ENCODE peak calls at places on chromosome 19, in five cellular contexts. One of them, this sample, is unnamed.

GRCh38 chr19:15934332-15935078 is at the start of gene CYP4F11:
- DNase-seq in NCI-H524: no peak
- DNase-seq in NCI-H345: no peak
- DNase-seq in HT1080: no peak
- DNase-seq in AG10803: no peak
- DNase-seq in this sample: no peak

GRCh38 chr19:50639121-50640112 is at the start of gene SYT3:
- DNase-seq in NCI-H524: peak
- DNase-seq in NCI-H345: peak
- DNase-seq in HT1080: no peak
- DNase-seq in AG10803: peak
- DNase-seq in this sample: peak

GRCh38 chr19:47190167-47190727 is 40.8 kb downstream of the BBC3 start:
- DNase-seq in NCI-H524: no peak
- DNase-seq in NCI-H345: no peak
- DNase-seq in HT1080: peak
- DNase-seq in AG10803: peak
- DNase-seq in this sample: no peak

GRCh38 chr19:42250249-42250665 is 4.7 kb downstream of the ERF start:
- DNase-seq in NCI-H524: no peak
- DNase-seq in NCI-H345: no peak
- DNase-seq in HT1080: no peak
- DNase-seq in AG10803: no peak
- DNase-seq in this sample: no peak

GRCh38 chr19:56105090-56105701 is 15.9 kb downstream of the ZNF787 start:
- DNase-seq in NCI-H524: peak
- DNase-seq in NCI-H345: peak
- DNase-seq in HT1080: no peak
- DNase-seq in AG10803: peak
- DNase-seq in this sample: peak

GRCh38 chr19:873084-874019 is 13.9 kb downstream of the CFD start:
- DNase-seq in NCI-H524: no peak
- DNase-seq in NCI-H345: no peak
- DNase-seq in HT1080: no peak
- DNase-seq in AG10803: peak
- DNase-seq in this sample: no peak

GRCh38 chr19:17522988-17523872 is 11.8 kb downstream of the PGLS start:
- DNase-seq in NCI-H524: no peak
- DNase-seq in NCI-H345: no peak
- DNase-seq in HT1080: no peak
- DNase-seq in AG10803: no peak
- DNase-seq in this sample: no peak

GRCh38 chr19:18700501-18701249 is 17.2 kb downstream of the CRTC1 start:
- DNase-seq in NCI-H524: peak
- DNase-seq in NCI-H345: no peak
- DNase-seq in HT1080: no peak
- DNase-seq in AG10803: peak
- DNase-seq in this sample: peak

GRCh38 chr19:18340990-18341868 is 831 bp downstream of the PGPEP1 start:
- DNase-seq in NCI-H524: peak
- DNase-seq in NCI-H345: peak
- DNase-seq in HT1080: peak
- DNase-seq in AG10803: peak
- DNase-seq in this sample: no peak

GRCh38 chr19:56639217-56639616 is 3.7 kb upstream of the SMIM17 start:
- DNase-seq in NCI-H524: no peak
- DNase-seq in NCI-H345: no peak
- DNase-seq in HT1080: no peak
- DNase-seq in AG10803: no peak
- DNase-seq in this sample: no peak

GRCh38 chr19:38266981-38267597 is 2.7 kb downstream of the SPINT2 start:
- DNase-seq in NCI-H524: no peak
- DNase-seq in NCI-H345: no peak
- DNase-seq in HT1080: peak
- DNase-seq in AG10803: no peak
- DNase-seq in this sample: no peak

GRCh38 chr19:39347332-39348227 is 5.4 kb downstream of the SAMD4B start:
- DNase-seq in NCI-H524: no peak
- DNase-seq in NCI-H345: no peak
- DNase-seq in HT1080: no peak
- DNase-seq in AG10803: no peak
- DNase-seq in this sample: no peak

GRCh38 chr19:10532457-10532856 is 11.2 kb upstream of the ATG4D start:
- DNase-seq in NCI-H524: no peak
- DNase-seq in NCI-H345: no peak
- DNase-seq in HT1080: no peak
- DNase-seq in AG10803: no peak
- DNase-seq in this sample: no peak

GRCh38 chr19:45079911-45080469 is 930 bp downstream of the GEMIN7 start:
- DNase-seq in NCI-H524: no peak
- DNase-seq in NCI-H345: no peak
- DNase-seq in HT1080: no peak
- DNase-seq in AG10803: no peak
- DNase-seq in this sample: no peak

GRCh38 chr19:31783592-31783991 is 434.4 kb upstream of the TSHZ3 start:
- DNase-seq in NCI-H524: no peak
- DNase-seq in NCI-H345: no peak
- DNase-seq in HT1080: no peak
- DNase-seq in AG10803: no peak
- DNase-seq in this sample: no peak

GRCh38 chr19:1360818-1361461 is 22.8 kb upstream of the NDUFS7 start:
- DNase-seq in NCI-H524: no peak
- DNase-seq in NCI-H345: no peak
- DNase-seq in HT1080: no peak
- DNase-seq in AG10803: peak
- DNase-seq in this sample: no peak

GRCh38 chr19:53959176-53959757 is 3.5 kb upstream of the CACNG8 start:
- DNase-seq in NCI-H524: no peak
- DNase-seq in NCI-H345: no peak
- DNase-seq in HT1080: no peak
- DNase-seq in AG10803: no peak
- DNase-seq in this sample: no peak

GRCh38 chr19:12783849-12784393 is 7.4 kb upstream of the JUNB start:
- DNase-seq in NCI-H524: no peak
- DNase-seq in NCI-H345: no peak
- DNase-seq in HT1080: no peak
- DNase-seq in AG10803: no peak
- DNase-seq in this sample: no peak

GRCh38 chr19:14432817-14433453 is at the start of gene PKN1:
- DNase-seq in NCI-H524: peak
- DNase-seq in NCI-H345: peak
- DNase-seq in HT1080: no peak
- DNase-seq in AG10803: peak
- DNase-seq in this sample: no peak

GRCh38 chr19:6481541-6482342 is at the start of gene DENND1C:
- DNase-seq in NCI-H524: no peak
- DNase-seq in NCI-H345: no peak
- DNase-seq in HT1080: no peak
- DNase-seq in AG10803: no peak
- DNase-seq in this sample: no peak

GRCh38 chr19:13037161-13037560 is 41.9 kb downstream of the NFIX start:
- DNase-seq in NCI-H524: no peak
- DNase-seq in NCI-H345: no peak
- DNase-seq in HT1080: peak
- DNase-seq in AG10803: peak
- DNase-seq in this sample: no peak

GRCh38 chr19:2487090-2487489 is 11.2 kb downstream of the GADD45B start:
- DNase-seq in NCI-H524: no peak
- DNase-seq in NCI-H345: no peak
- DNase-seq in HT1080: no peak
- DNase-seq in AG10803: no peak
- DNase-seq in this sample: no peak

GRCh38 chr19:33769208-33769607 is 27.5 kb upstream of the KCTD15 start:
- DNase-seq in NCI-H524: no peak
- DNase-seq in NCI-H345: no peak
- DNase-seq in HT1080: no peak
- DNase-seq in AG10803: no peak
- DNase-seq in this sample: no peak

GRCh38 chr19:574658-575526 is 2.5 kb downstream of the BSG start:
- DNase-seq in NCI-H524: no peak
- DNase-seq in NCI-H345: no peak
- DNase-seq in HT1080: no peak
- DNase-seq in AG10803: no peak
- DNase-seq in this sample: no peak

GRCh38 chr19:29812080-29812880 is 489 bp downstream of the CCNE1 start:
- DNase-seq in NCI-H524: no peak
- DNase-seq in NCI-H345: peak
- DNase-seq in HT1080: no peak
- DNase-seq in AG10803: no peak
- DNase-seq in this sample: no peak

GRCh38 chr19:30668521-30669155 is 296.5 kb downstream of the ZNF536 start:
- DNase-seq in NCI-H524: no peak
- DNase-seq in NCI-H345: no peak
- DNase-seq in HT1080: no peak
- DNase-seq in AG10803: no peak
- DNase-seq in this sample: no peak

GRCh38 chr19:5805465-5806132 is 732 bp downstream of the NRTN start:
- DNase-seq in NCI-H524: peak
- DNase-seq in NCI-H345: peak
- DNase-seq in HT1080: no peak
- DNase-seq in AG10803: peak
- DNase-seq in this sample: peak

GRCh38 chr19:32971715-32972540 is at the start of the genes CEP89 and FAAP24:
- DNase-seq in NCI-H524: peak
- DNase-seq in NCI-H345: peak
- DNase-seq in HT1080: peak
- DNase-seq in AG10803: peak
- DNase-seq in this sample: peak

GRCh38 chr19:38073806-38074685 is 150.0 kb downstream of the DPF1 start:
- DNase-seq in NCI-H524: peak
- DNase-seq in NCI-H345: no peak
- DNase-seq in HT1080: no peak
- DNase-seq in AG10803: no peak
- DNase-seq in this sample: no peak

This sample was measured in NCI-H748 treated with DMSO at 0.1 percent for 48 hours.